ENCODE peak calls at places on chromosomes 13 and 19, in four cellular contexts. V, S, N and L are unnamed samples.

GRCh38 chr19:49335784-49336481 is 727 bp downstream of the CD37 start:
- DNase-seq in N (no peak), V (no peak), S (no peak), L (peak)

GRCh38 chr13:34926513-34926912 is 15.6 kb upstream of the NBEA start:
- DNase-seq in N (peak), V (no peak), S (peak), L (no peak)

GRCh38 chr13:46964789-46965527 is 68.1 kb upstream of the HTR2A start:
- DNase-seq in V (no peak), N (no peak), S (peak), L (no peak)

GRCh38 chr19:11435833-11436313 is 438 bp downstream of the PRKCSH start:
- DNase-seq in S (peak), N (no peak), V (peak), L (no peak)

GRCh38 chr19:18254546-18255500 is 19.4 kb downstream of the IQCN start:
- DNase-seq in S (no peak), V (no peak), N (no peak), L (peak)

GRCh38 chr13:95115525-95115924 is 185.7 kb downstream of the ABCC4 start:
- DNase-seq in V (no peak), S (no peak), N (no peak), L (no peak)

GRCh38 chr19:2424686-2425621 is 2.4 kb downstream of the TIMM13 start:
- DNase-seq in N (no peak), V (peak), S (peak), L (peak)

GRCh38 chr13:22030321-22030720 is 359.4 kb downstream of the FGF9 start:
- DNase-seq in N (no peak), V (no peak), S (no peak), L (no peak)

GRCh38 chr13:111121421-111121820 is 6.3 kb downstream of the ARHGEF7 start:
- DNase-seq in S (no peak), V (no peak), N (no peak), L (no peak)

GRCh38 chr13:107554355-107554905 is 660.9 kb downstream of the LIG4 start:
- DNase-seq in N (no peak), S (no peak), V (no peak), L (no peak)

GRCh38 chr13:26517931-26518330 is 39.6 kb upstream of the WASF3 start:
- DNase-seq in V (no peak), S (no peak), N (no peak), L (no peak)

GRCh38 chr13:98909016-98909415 is 68.8 kb downstream of the DOCK9 start:
- DNase-seq in V (no peak), N (no peak), S (no peak), L (no peak)

GRCh38 chr13:50810998-50811397 is 32.5 kb downstream of the DLEU7 start:
- DNase-seq in V (no peak), N (no peak), S (no peak), L (no peak)

GRCh38 chr19:12730054-12730453 is 4.4 kb downstream of the TRIR start:
- DNase-seq in N (no peak), S (no peak), V (no peak), L (no peak)

GRCh38 chr13:39419866-39420265 is 183.1 kb downstream of the LHFPL6 start:
- DNase-seq in V (no peak), S (no peak), N (no peak), L (no peak)